ENCODE peak calls at places on chromosomes 11 and 22, in nine cellular contexts. S is cardiac muscle cell; E is GM23338; M is CD4-positive, CD25-positive, alpha-beta regulatory T cell; R is MM.1S; I is GM23248; C is left ventricle myocardium inferior; W is upper lobe of right lung; B is testis. H is an unnamed sample.

GRCh38 chr22:28283025-28283654 is 364.1 kb upstream of the PITPNB start:
- DNase-seq in B (no peak), I (peak; percentile 52), S (peak; percentile 21), C (no peak), M (no peak), W (no peak), R (no peak), E (no peak), H (peak; percentile 35)

GRCh38 chr22:23306438-23306921 is 126.2 kb downstream of the BCR start:
- DNase-seq in S (peak; percentile 86), E (no peak), B (peak; percentile 63), M (no peak), I (peak; percentile 75), W (peak; percentile 54), R (no peak), C (no peak), H (peak; percentile 88)

GRCh38 chr11:115580927-115581680 is 76.9 kb upstream of the CADM1 start:
- DNase-seq in W (no peak), B (no peak), C (peak; percentile 53), R (no peak), E (no peak), M (no peak), S (no peak), I (no peak), H (no peak)

GRCh38 chr11:128501576-128502549 is 85.5 kb downstream of the ETS1 start:
- DNase-seq in B (peak; percentile 38), S (peak; percentile 91), C (peak; percentile 50), R (no peak), W (no peak), M (no peak), I (peak; percentile 89), E (no peak), H (peak; percentile 21)

GRCh38 chr22:36745301-36745995 is 30.5 kb downstream of the IFT27 start:
- DNase-seq in B (no peak), R (no peak), C (no peak), W (peak; percentile 51), S (no peak), I (no peak), M (no peak), E (no peak), H (peak; percentile 62)

GRCh38 chr22:46077669-46078099 is 72.6 kb upstream of the PPARA start:
- DNase-seq in B (peak; percentile 51), E (no peak), S (no peak), R (no peak), W (no peak), C (peak; percentile 21), M (no peak), I (peak; percentile 67), H (no peak)

GRCh38 chr11:130588471-130588870 is 140.0 kb downstream of the ADAMTS15 start:
- DNase-seq in I (peak; percentile 19), S (no peak), B (no peak), R (no peak), E (no peak), W (no peak), C (no peak), M (no peak), H (no peak)

GRCh38 chr11:120547871-120548681 is 36.5 kb downstream of the GRIK4 start:
- DNase-seq in S (peak; percentile 94), C (peak; percentile 89), W (peak; percentile 81), E (peak; percentile 59), R (no peak), I (peak; percentile 99), M (no peak), B (peak; percentile 95), H (peak; percentile 97)

GRCh38 chr11:91005458-91005857 is 782.6 kb upstream of the CHORDC1 start:
- DNase-seq in E (no peak), C (no peak), M (no peak), W (no peak), I (no peak), B (no peak), R (no peak), S (no peak), H (no peak)

GRCh38 chr11:72072348-72072747 is 8.0 kb downstream of the NUMA1 start:
- DNase-seq in C (no peak), W (no peak), E (peak; percentile 12), B (no peak), M (peak; percentile 55), S (peak; percentile 78), R (peak; percentile 65), I (peak; percentile 86), H (peak; percentile 79)

GRCh38 chr11:122093731-122094130 is 22.3 kb downstream of the BLID start:
- DNase-seq in B (no peak), C (no peak), I (peak; percentile 86), W (no peak), S (peak; percentile 60), E (no peak), M (no peak), R (no peak), H (no peak)
- H3K27ac ChIP-seq in B (no peak overlapping the region), C (no peak overlapping the region), I (peak overlapping the region; percentile 93), W (no peak overlapping the region), S (no peak overlapping the region), E (no peak overlapping the region), M (no peak overlapping the region), R (no peak overlapping the region), H (peak overlapping the region; percentile 70)

GRCh38 chr22:42719656-42720262 is 911 bp downstream of the A4GALT start:
- DNase-seq in I (no peak), M (no peak), R (no peak), B (no peak), S (no peak), C (no peak), W (no peak), E (peak; percentile 68), H (peak; percentile 85)

GRCh38 chr22:42720263-42721044 is at the start of gene A4GALT:
- DNase-seq in W (no peak), R (no peak), B (no peak), M (no peak), S (peak; percentile 20), I (peak; percentile 55), E (peak; percentile 54), C (peak; percentile 52), H (peak; percentile 94)

GRCh38 chr22:42721045-42721434 is 370 bp upstream of the A4GALT start:
- DNase-seq in M (no peak), B (no peak), W (no peak), E (peak; percentile 68), C (no peak), I (peak; percentile 47), R (no peak), S (peak; percentile 21), H (peak; percentile 58)

GRCh38 chr22:42717197-42717967 is 3.3 kb downstream of the A4GALT start:
- DNase-seq in E (peak; percentile 75), B (peak; percentile 67), S (peak; percentile 19), R (peak; percentile 24), C (no peak), M (no peak), I (peak; percentile 33), W (no peak), H (peak; percentile 61)

GRCh38 chr22:42719133-42719532 is 1.5 kb downstream of the A4GALT start:
- DNase-seq in R (no peak), W (no peak), I (peak; percentile 52), E (peak; percentile 27), B (peak; percentile 57), S (peak; percentile 14), M (no peak), C (no peak), H (peak; percentile 75)
- H3K4me3 ChIP-seq in R (no peak overlapping the region), W (peak overlapping the region; percentile 72), I (peak overlapping the region; percentile 77), E (peak overlapping the region; percentile 78), B (no peak overlapping the region), S (no peak overlapping the region), M (no peak overlapping the region), C (peak overlapping the region; percentile 86), H (peak overlapping the region; percentile 77)

DNA sequence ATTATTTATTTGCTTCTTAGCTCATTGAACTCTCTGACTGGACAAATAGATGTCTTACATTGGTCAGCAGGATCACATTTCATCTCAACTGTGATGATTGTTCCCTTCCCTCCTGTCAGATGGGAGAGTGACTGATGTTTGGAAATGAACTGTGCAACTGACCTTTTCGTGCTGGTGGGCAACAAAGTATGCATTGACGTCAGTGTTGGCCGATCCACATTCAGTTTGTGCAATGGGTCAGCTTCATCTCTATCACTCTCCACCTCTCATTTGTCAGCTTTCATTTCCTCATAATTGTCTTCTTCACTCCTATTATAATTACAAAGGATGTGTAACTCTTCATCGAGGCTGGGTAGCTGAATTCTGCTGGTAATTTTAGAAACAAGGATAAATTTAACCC is 71.3 kb downstream of the PPP2R1B start:
- DNase-seq in M (no peak), C (no peak), S (peak; percentile 85), B (no peak), I (peak; percentile 82), E (no peak), R (no peak), W (no peak), H (no peak)
- H3K4me1 ChIP-seq in M (no peaks in the 10 kb centered on the region), C (peaks cover 50% of the 10 kb centered on the region), S (peaks cover 22% of the 10 kb centered on the region), B (no peaks in the 10 kb centered on the region), I (peaks cover 51% of the 10 kb centered on the region), E (peaks cover 6% of the 10 kb centered on the region), R (peaks cover 3% of the 10 kb centered on the region), W (peaks cover 17% of the 10 kb centered on the region), H (peaks cover 41% of the 10 kb centered on the region)

GRCh38 chr11:68892576-68892975 is 11.1 kb downstream of the MRPL21 start:
- DNase-seq in W (no peak), S (no peak), E (no peak), M (no peak), C (no peak), I (no peak), R (no peak), B (no peak), H (no peak)

GRCh38 chr11:68891356-68891948 is 12.2 kb downstream of the MRPL21 start:
- DNase-seq in S (no peak), R (no peak), I (no peak), M (no peak), E (no peak), C (no peak), B (no peak), W (no peak), H (peak; percentile 73)

GRCh38 chr11:68889948-68890446 is 13.6 kb downstream of the MRPL21 start:
- DNase-seq in W (no peak), E (peak; percentile 89), S (peak; percentile 80), B (peak; percentile 43), R (no peak), C (peak; percentile 78), M (no peak), I (peak; percentile 96), H (peak; percentile 88)

GRCh38 chr11:68893282-68893681 is 10.3 kb downstream of the MRPL21 start:
- DNase-seq in M (no peak), W (no peak), C (no peak), R (no peak), S (no peak), I (no peak), E (no peak), B (no peak), H (no peak)

GRCh38 chr11:68890490-68891231 is 13.0 kb downstream of the MRPL21 start:
- DNase-seq in C (peak; percentile 90), M (no peak), S (peak; percentile 80), B (peak; percentile 61), I (peak; percentile 81), W (no peak), R (no peak), E (no peak), H (peak; percentile 98)
- H3K27ac ChIP-seq in C (peak overlapping the region; percentile 85), M (no peak overlapping the region), S (peak overlapping the region; percentile 28), B (peak overlapping the region; percentile 65), I (peak overlapping the region; percentile 69), W (no peak overlapping the region), R (no peak overlapping the region), E (peak overlapping the region; percentile 66), H (peak overlapping the region; percentile 67)

H was measured in osteoblast.